ENCODE peak calls at places on chromosomes 5 and 9, in nine cellular contexts. K is small intestine, S is GM23248, H is tibial nerve, I is hepatocyte, E is mammary epithelial cell, J is pancreas, G is neural progenitor cell, F is heart left ventricle. Y is an unnamed sample. For H3K36me3, the result is how much of the 10 kb centered on the place peaks cover.

GRCh38 chr5:133709074-133709676 is 96.8 kb upstream of the FSTL4 start:
- DNase-seq in E (no peak), J (no peak), H (no peak), K (no peak), I (peak), F (no peak), G (no peak), S (no peak), Y (no peak)

GRCh38 chr5:149636861-149637246 is 55.6 kb downstream of the ARHGEF37 start:
- DNase-seq in S (peak), K (peak), I (peak), G (peak), J (peak), F (no peak), H (peak), E (peak), Y (peak)

GRCh38 chr9:7844283-7844682 is 44.7 kb upstream of the DMAC1 start:
- DNase-seq in J (no peak), H (no peak), E (no peak), I (peak), K (peak), S (peak), G (peak), F (no peak), Y (peak)

GRCh38 chr9:114718801-114719221 is 36.8 kb upstream of the TEX48 start:
- DNase-seq in G (no peak), S (no peak), H (no peak), I (peak), F (no peak), K (peak), E (peak), J (no peak), Y (no peak)

GRCh38 chr5:55226027-55226933 is 835 bp downstream of the MCIDAS start:
- DNase-seq in J (peak), H (no peak), K (no peak), E (peak), G (peak), S (peak), I (peak), F (peak), Y (no peak)

GRCh38 chr5:97074859-97075489 is 67.4 kb downstream of the LIX1 start:
- DNase-seq in H (no peak), I (no peak), F (no peak), G (no peak), E (no peak), K (peak), J (no peak), S (no peak), Y (no peak)

GRCh38 chr5:148850836-148851235 is 24.4 kb downstream of the ADRB2 start:
- DNase-seq in H (no peak), I (no peak), K (no peak), F (no peak), G (no peak), S (no peak), J (no peak), E (no peak), Y (no peak)

GRCh38 chr5:53425598-53426516 is 54.6 kb upstream of the FST start:
- DNase-seq in F (no peak), K (no peak), J (no peak), E (no peak), S (peak), H (peak), I (peak), G (peak), Y (peak)

GRCh38 chr5:143066556-143067281 is 296.5 kb downstream of the ARHGAP26 start:
- DNase-seq in F (no peak), G (no peak), K (no peak), J (no peak), E (no peak), S (peak), I (no peak), H (peak), Y (no peak)

GRCh38 chr5:14383923-14384322 is 197.7 kb upstream of the OTULINL start:
- DNase-seq in G (no peak), F (no peak), S (no peak), J (no peak), E (no peak), K (no peak), H (no peak), I (no peak), Y (no peak)

GRCh38 chr5:26343801-26344310 is 694.5 kb downstream of the CDH9 start:
- DNase-seq in F (no peak), J (no peak), H (no peak), E (no peak), G (no peak), I (no peak), S (no peak), K (no peak), Y (no peak)

GRCh38 chr5:155728857-155729683 is 597.9 kb upstream of the SGCD start:
- DNase-seq in S (peak), H (no peak), F (peak), E (peak), I (peak), K (no peak), J (no peak), G (peak), Y (peak)

GRCh38 chr9:128167209-128167608 is 7.1 kb downstream of the BBLN start:
- DNase-seq in F (no peak), H (no peak), G (no peak), I (no peak), S (no peak), E (no peak), K (no peak), J (no peak), Y (no peak)

GRCh38 chr5:85591311-85591710 is 1026.4 kb upstream of the COX7C start:
- DNase-seq in E (no peak), S (no peak), F (no peak), I (no peak), G (no peak), H (no peak), J (no peak), K (no peak), Y (no peak)

GRCh38 chr5:108515706-108516105 is 133.8 kb upstream of the FBXL17 start:
- DNase-seq in I (no peak), S (peak), F (no peak), H (no peak), E (no peak), K (no peak), G (no peak), J (no peak), Y (no peak)

GRCh38 chr5:171600736-171601265 is 181.4 kb downstream of the FGF18 start:
- DNase-seq in K (no peak), I (no peak), H (peak), F (no peak), J (no peak), G (no peak), E (no peak), S (peak), Y (no peak)

GRCh38 chr5:56029457-56029856 is 34.7 kb upstream of the IL6ST start:
- DNase-seq in S (no peak), F (no peak), I (no peak), K (no peak), E (no peak), J (no peak), H (no peak), G (no peak), Y (no peak)

GRCh38 chr5:3348576-3349535 is 246.8 kb upstream of the IRX1 start:
- DNase-seq in E (no peak), H (no peak), F (no peak), G (no peak), S (no peak), K (no peak), I (no peak), J (no peak), Y (no peak)

GRCh38 chr9:135802876-135803419 is 101.0 kb downstream of the KCNT1 start:
- DNase-seq in F (no peak), I (no peak), J (peak), H (no peak), K (no peak), E (peak), G (peak), S (no peak), Y (no peak)

GRCh38 chr9:130868230-130868629 is 28.4 kb downstream of the QRFP start:
- DNase-seq in S (no peak), K (no peak), I (no peak), G (no peak), F (no peak), H (no peak), E (no peak), J (no peak), Y (no peak)

GRCh38 chr9:130870491-130871381 is 25.9 kb downstream of the QRFP start:
- DNase-seq in J (no peak), E (no peak), H (no peak), S (no peak), I (no peak), K (no peak), F (peak), G (no peak), Y (no peak)

GRCh38 chr9:130867556-130867955 is 29.1 kb downstream of the QRFP start:
- DNase-seq in I (no peak), G (no peak), S (peak), J (no peak), K (no peak), H (no peak), E (no peak), F (no peak), Y (no peak)

GRCh38 chr9:130871395-130872057 is 25.1 kb downstream of the QRFP start:
- DNase-seq in E (no peak), S (no peak), J (no peak), F (no peak), I (no peak), H (no peak), G (no peak), K (no peak), Y (no peak)

DNA sequence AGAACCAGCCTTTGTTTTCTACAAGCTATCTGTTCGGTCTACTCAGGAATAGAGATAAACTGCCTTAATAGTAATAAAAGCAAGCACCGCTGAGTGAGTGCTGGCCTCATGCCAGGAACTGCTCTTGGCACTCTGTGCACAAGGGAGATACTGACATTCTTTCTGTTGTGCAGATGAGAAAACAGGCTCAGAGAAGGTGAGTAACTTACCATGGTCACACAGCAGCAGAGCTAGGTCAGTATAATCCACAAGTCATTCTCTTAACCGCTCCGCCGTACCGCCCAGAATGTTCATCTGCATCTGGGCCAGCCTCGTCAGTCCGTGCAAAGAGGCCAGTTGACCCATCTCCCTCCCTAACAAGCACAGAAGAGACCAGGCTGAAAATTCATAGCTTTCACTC is 27.4 kb downstream of the QRFP start:
- DNase-seq in S (peak), J (peak), F (peak), H (peak), G (no peak), E (no peak), K (peak), I (peak), Y (no peak)
- H3K36me3 ChIP-seq in S (under half), J (under half), F (under half), H (under half), G (under half), E (under half), K (under half), I (under half), Y (under half)

DNA sequence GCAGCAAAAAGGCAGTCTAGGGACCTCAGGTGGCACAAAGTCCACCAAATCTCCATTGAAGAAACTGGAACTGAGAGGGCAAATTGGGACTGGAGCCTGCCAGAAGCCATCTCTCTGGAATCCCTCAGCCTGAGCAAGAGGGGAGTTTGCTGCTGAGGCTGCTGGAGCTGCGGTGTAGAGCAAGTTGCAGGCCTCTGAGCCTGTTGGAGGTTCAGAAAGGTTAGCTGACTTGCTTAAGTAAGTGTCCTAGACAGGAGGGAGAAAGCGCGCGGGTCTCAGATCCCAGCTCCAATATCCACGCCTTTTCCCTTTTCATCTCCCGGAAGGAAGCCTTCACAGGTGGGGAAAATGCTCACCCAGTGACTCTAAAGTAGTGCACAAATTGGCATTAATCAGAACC is 1.4 kb upstream of the TGFBR1 start:
- DNase-seq in K (peak), G (peak), F (no peak), I (peak), S (peak), J (no peak), E (no peak), H (no peak), Y (no peak)
- H3K27ac ChIP-seq in K (no peak), G (no peak), F (peak), I (peak), S (peak), J (no peak), E (no peak), H (peak), Y (no peak)

GRCh38 chr5:132431682-132432081 is 58.9 kb downstream of the IRF1 start:
- DNase-seq in E (no peak), H (no peak), J (no peak), F (no peak), K (no peak), G (no peak), I (no peak), S (no peak), Y (no peak)

GRCh38 chr5:132428811-132429440 is 59.4 kb downstream of the SLC22A5 start:
- DNase-seq in E (peak), F (no peak), K (no peak), G (no peak), J (no peak), H (no peak), I (peak), S (peak), Y (no peak)

GRCh38 chr5:132429451-132430440 is 60.2 kb downstream of the SLC22A5 start:
- DNase-seq in S (no peak), G (no peak), E (no peak), H (no peak), I (no peak), F (no peak), K (peak), J (no peak), Y (no peak)

GRCh38 chr5:132433141-132433540 is 57.4 kb downstream of the IRF1 start:
- DNase-seq in F (no peak), K (no peak), I (no peak), H (no peak), E (no peak), G (no peak), J (no peak), S (no peak), Y (no peak)

DNA sequence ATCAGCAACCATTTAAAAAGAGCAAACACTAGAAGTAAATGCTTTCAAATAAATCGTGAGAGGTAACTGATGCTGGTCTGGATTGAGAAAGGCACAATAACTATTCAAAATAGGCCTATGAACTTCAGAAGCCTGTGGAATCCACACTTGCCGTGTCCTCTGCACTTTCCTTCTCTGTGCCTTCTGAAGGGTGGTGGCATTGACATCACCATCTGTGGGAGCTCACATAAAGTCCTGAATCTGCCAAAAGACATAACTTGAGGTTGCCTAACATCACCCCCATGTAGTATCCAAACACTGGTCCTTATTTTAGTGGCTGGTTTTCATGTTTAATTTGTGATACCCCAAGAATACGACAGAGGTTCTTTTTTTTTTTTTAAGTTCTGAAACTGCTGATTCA is 59.8 kb downstream of the IRF1 start:
- DNase-seq in S (no peak), K (no peak), I (no peak), E (no peak), F (no peak), H (no peak), J (no peak), G (no peak), Y (no peak)
- H3K36me3 ChIP-seq in S (under half), K (under half), I (under half), E (under half), F (under half), H (under half), J (under half), G (under half), Y (under half)

GRCh38 chr9:89441655-89441970 is 56.3 kb downstream of the SEMA4D start:
- DNase-seq in G (no peak), I (no peak), F (no peak), K (no peak), E (no peak), H (no peak), J (no peak), S (no peak), Y (no peak)
- H3K27ac ChIP-seq in G (no peak), I (no peak), F (no peak), K (peak), E (no peak), H (no peak), J (no peak), S (no peak), Y (no peak)